ENCODE peak calls at places on chromosomes 6 and 20, in five cellular contexts. P, E, Y, M and X are unnamed samples.
A peak's percentile ranks its signal among the peaks of the same experiment; 100 is the strongest.

GRCh38 chr20:58630063-58630462 is 21.0 kb upstream of the STX16 start:
- DNase-seq in P (no peak), E (no peak), Y (no peak), M (no peak), X (no peak)

GRCh38 chr20:25256226-25256859 is 8.5 kb downstream of the PYGB start:
- DNase-seq in P (no peak), E (peak; percentile 16), Y (no peak), M (no peak), X (no peak)

GRCh38 chr6:129671442-129672344 is 38.3 kb downstream of the ARHGAP18 start:
- DNase-seq in P (peak; percentile 35), E (no peak), Y (no peak), M (no peak), X (no peak)

GRCh38 chr6:139764498-139764986 is 390.1 kb upstream of the CITED2 start:
- DNase-seq in P (no peak), E (no peak), Y (peak; percentile 36), M (peak; percentile 26), X (no peak)

GRCh38 chr6:2854394-2854982 is 12.8 kb upstream of the SERPINB1 start:
- DNase-seq in P (no peak), E (no peak), Y (peak; percentile 62), M (no peak), X (no peak)

GRCh38 chr6:53794073-53794719 is 609 bp upstream of the LRRC1 start:
- DNase-seq in P (peak; percentile 68), E (peak; percentile 69), Y (peak; percentile 72), M (peak; percentile 78), X (no peak)

GRCh38 chr6:147161974-147162495 is 42.2 kb upstream of the STXBP5 start:
- DNase-seq in P (no peak), E (no peak), Y (no peak), M (no peak), X (no peak)

GRCh38 chr6:88050140-88050818 is 2.6 kb downstream of the SPACA1 start:
- DNase-seq in P (no peak), E (no peak), Y (no peak), M (no peak), X (no peak)

GRCh38 chr6:108755257-108756240 is 92.7 kb upstream of the ARMC2 start:
- DNase-seq in P (no peak), E (no peak), Y (no peak), M (peak; percentile 34), X (no peak)
- TF ChIP-seq CTCF in P (no peak), E (no peak), Y (no peak), M (no peak), X (no peak)

GRCh38 chr6:166900956-166901607 is 55.3 kb downstream of the RNASET2 start:
- DNase-seq in P (no peak), E (no peak), Y (no peak), M (no peak), X (no peak)
- TF ChIP-seq CTCF in P (no peak), E (no peak), Y (no peak), M (no peak), X (no peak)

DNA sequence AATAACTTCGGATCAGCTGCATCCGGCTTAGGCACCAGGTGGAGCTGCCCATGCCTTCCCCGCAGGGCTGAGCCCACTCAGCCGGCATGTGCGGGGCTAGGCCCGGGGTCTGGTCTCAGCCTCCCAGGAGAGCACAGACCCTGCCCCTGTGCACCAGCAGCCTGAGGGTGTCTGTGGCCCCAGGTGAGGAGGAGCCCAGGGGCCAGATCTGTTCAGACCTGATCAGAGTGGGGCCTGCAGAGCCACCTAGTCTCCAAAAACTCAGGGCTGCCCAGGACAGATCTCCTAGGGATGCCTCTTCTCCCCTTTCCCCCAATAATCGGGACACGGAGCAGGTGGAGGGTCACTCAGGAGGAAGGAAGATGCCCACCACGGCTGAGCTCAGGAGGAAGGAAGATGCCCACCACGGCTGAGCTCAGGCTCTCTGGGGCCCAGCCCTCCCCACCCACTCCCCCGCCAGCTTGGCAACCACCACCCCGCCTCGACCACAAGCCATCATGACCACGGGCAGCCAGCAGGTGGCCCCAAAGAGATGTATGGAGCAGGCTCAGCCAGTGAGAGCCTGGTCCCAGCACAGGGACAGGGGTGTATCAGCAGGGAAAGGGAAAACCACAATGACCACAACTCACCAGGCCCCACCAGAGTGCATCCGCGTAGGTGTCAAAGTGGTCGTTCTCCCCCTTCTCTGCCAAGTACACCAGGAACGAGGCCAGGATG is 30.5 kb downstream of the KCNQ2 start:
- DNase-seq in P (peak; percentile 62), E (peak; percentile 74), Y (peak; percentile 76), M (no peak), X (peak; percentile 25)
- TF ChIP-seq CTCF in P (no peak), E (peak; percentile 60), Y (peak; percentile 54), M (no peak), X (no peak)

GRCh38 chr20:31869942-31870702 is at the start of the genes DUSP15 and TTLL9:
- DNase-seq in P (no peak), E (no peak), Y (peak; percentile 52), M (peak; percentile 49), X (peak; percentile 49)
- TF ChIP-seq CTCF in P (no peak), E (no peak), Y (peak; percentile 6), M (no peak), X (no peak)

GRCh38 chr6:36912583-36912982 is 26.8 kb downstream of the C6orf89 start:
- DNase-seq in P (peak; percentile 47), E (no peak), Y (no peak), M (no peak), X (no peak)
- TF ChIP-seq CTCF in P (no peak), E (no peak), Y (no peak), M (no peak), X (no peak)

GRCh38 chr6:32096394-32097258 is 12.5 kb downstream of the TNXB start:
- DNase-seq in P (no peak), E (peak; percentile 66), Y (no peak), M (no peak), X (no peak)
- TF ChIP-seq CTCF in P (no peak), E (peak; percentile 34), Y (peak; percentile 9), M (no peak), X (no peak)

GRCh38 chr20:4813839-4814695 is 92.4 kb downstream of the PRND start:
- DNase-seq in P (peak; percentile 67), E (no peak), Y (no peak), M (no peak), X (peak; percentile 70)
- TF ChIP-seq CTCF in P (no peak), E (no peak), Y (no peak), M (no peak), X (no peak)